ENCODE peak calls at places on chromosome 2, in seven cellular contexts. G, M, J, P, K, H and X are unnamed samples.

GRCh38 chr2:129913695-129914495 is 65.6 kb upstream of the RAB6C start:
- DNase-seq in M (no peak), G (no peak), H (no peak), J (no peak), P (no peak), K (no peak), X (peak)

GRCh38 chr2:227804970-227805369 is 8.7 kb upstream of the CCL20 start:
- DNase-seq in K (no peak), P (no peak), G (no peak), H (no peak), J (no peak), M (no peak), X (no peak)

GRCh38 chr2:225494100-225494459 is 94.6 kb downstream of the NYAP2 start:
- DNase-seq in G (no peak), H (no peak), M (no peak), P (no peak), K (no peak), J (no peak), X (no peak)

GRCh38 chr2:112153179-112153490 is 14.9 kb downstream of the FBLN7 start:
- DNase-seq in K (no peak), G (peak), J (no peak), M (no peak), P (no peak), H (no peak), X (no peak)

GRCh38 chr2:169716229-169716886 is 17.3 kb upstream of the KLHL23 start:
- DNase-seq in H (no peak), P (no peak), K (peak), J (no peak), M (peak), G (no peak), X (no peak)

GRCh38 chr2:241009191-241009590 is 10.8 kb downstream of the SNED1 start:
- DNase-seq in G (no peak), M (no peak), J (no peak), H (peak), K (peak), P (no peak), X (no peak)

GRCh38 chr2:130302164-130302886 is 40.4 kb upstream of the IMP4 start:
- DNase-seq in G (no peak), J (no peak), H (no peak), P (no peak), M (no peak), K (no peak), X (no peak)

GRCh38 chr2:54107903-54108615 is 7.4 kb upstream of the ACYP2 start:
- DNase-seq in H (no peak), M (no peak), J (no peak), K (no peak), G (no peak), P (no peak), X (no peak)

GRCh38 chr2:176637497-176638166 is 368.4 kb downstream of the MTX2 start:
- DNase-seq in H (peak), P (no peak), J (no peak), K (peak), M (peak), G (peak), X (peak)

GRCh38 chr2:10449838-10450691 is 1.9 kb upstream of the ODC1 start:
- DNase-seq in K (peak), J (no peak), G (no peak), M (no peak), H (peak), P (no peak), X (no peak)

GRCh38 chr2:179243046-179243445 is 21.6 kb downstream of the SESTD1 start:
- DNase-seq in H (no peak), M (no peak), K (no peak), J (no peak), P (no peak), G (no peak), X (no peak)

GRCh38 chr2:133193544-133193943 is 374.7 kb downstream of the NCKAP5 start:
- DNase-seq in G (no peak), K (no peak), P (no peak), M (no peak), H (no peak), J (no peak), X (no peak)

GRCh38 chr2:120391905-120392665 is 46.1 kb downstream of the INHBB start:
- DNase-seq in H (no peak), J (no peak), K (peak), G (no peak), P (no peak), M (peak), X (peak)

GRCh38 chr2:238238766-238239551 is 879 bp downstream of the HES6 start:
- DNase-seq in M (peak), G (peak), K (peak), P (no peak), J (no peak), H (peak), X (peak)
- H3K4me3 ChIP-seq in M (peak), G (no peak), K (peak), P (peak), J (peak), H (peak), X (peak)

GRCh38 chr2:21386666-21387065 is 262.9 kb downstream of the TDRD15 start:
- DNase-seq in P (no peak), K (no peak), M (no peak), H (no peak), G (no peak), J (no peak), X (no peak)
- TF ChIP-seq CTCF in P (no peak), K (no peak), M (no peak), H (no peak), G (no peak), J (no peak), X (no peak)

DNA sequence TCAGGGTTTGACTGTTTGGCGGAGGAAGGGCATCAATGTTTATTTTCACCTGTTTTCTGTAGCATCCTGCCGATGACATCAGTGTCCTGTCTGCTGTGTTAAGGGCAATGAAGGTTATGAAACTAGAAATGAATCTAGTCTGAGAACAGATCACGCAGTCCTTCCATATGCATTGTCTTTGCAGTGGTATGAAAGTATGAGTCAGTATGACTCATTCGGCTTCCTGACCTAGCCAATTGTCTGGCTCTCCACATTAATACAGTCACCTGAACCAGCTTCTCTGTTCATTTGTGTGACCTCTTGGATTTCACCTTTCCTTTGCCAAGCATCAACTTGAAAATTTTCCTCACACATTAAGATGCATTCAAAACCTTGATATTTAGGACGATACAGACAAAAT is 353.8 kb downstream of the RND3 start:
- DNase-seq in K (no peak), J (peak), P (no peak), G (peak), H (no peak), M (no peak), X (no peak)
- H3K4me3 ChIP-seq in K (no peak), J (no peak), P (no peak), G (no peak), H (no peak), M (no peak), X (no peak)

GRCh38 chr2:203532957-203533695 is 2.0 kb downstream of the RAPH1 start:
- DNase-seq in J (no peak), G (peak), M (peak), K (no peak), H (no peak), P (no peak), X (no peak)

GRCh38 chr2:203534486-203535077 is 519 bp downstream of the RAPH1 start:
- DNase-seq in K (no peak), G (no peak), H (no peak), P (peak), J (no peak), M (peak), X (no peak)

GRCh38 chr2:203535784-203536590 is 886 bp upstream of the RAPH1 start:
- DNase-seq in H (no peak), K (no peak), P (no peak), G (no peak), J (no peak), M (no peak), X (no peak)

GRCh38 chr2:203533696-203534471 is 1.2 kb downstream of the RAPH1 start:
- DNase-seq in J (no peak), G (no peak), M (no peak), H (no peak), K (no peak), P (peak), X (no peak)

GRCh38 chr2:203535078-203535783 is at the start of gene RAPH1:
- DNase-seq in G (peak), P (peak), M (peak), K (peak), H (peak), J (peak), X (peak)
- TF ChIP-seq CTCF in G (no peak), P (no peak), M (no peak), K (no peak), H (no peak), J (no peak), X (no peak)

GRCh38 chr2:100822587-100823248 is 2.8 kb downstream of the NPAS2 start:
- DNase-seq in M (peak), H (no peak), P (no peak), G (peak), K (no peak), J (no peak), X (no peak)

GRCh38 chr2:100823665-100824438 is 3.9 kb downstream of the NPAS2 start:
- DNase-seq in M (peak), J (no peak), H (no peak), P (no peak), G (peak), K (no peak), X (no peak)

GRCh38 chr2:100820346-100821254 is 661 bp downstream of the NPAS2 start:
- DNase-seq in H (no peak), P (no peak), K (peak), G (peak), M (peak), J (no peak), X (no peak)

GRCh38 chr2:100821255-100821912 is 1.4 kb downstream of the NPAS2 start:
- DNase-seq in P (no peak), K (no peak), G (no peak), M (no peak), J (no peak), H (no peak), X (no peak)

DNA sequence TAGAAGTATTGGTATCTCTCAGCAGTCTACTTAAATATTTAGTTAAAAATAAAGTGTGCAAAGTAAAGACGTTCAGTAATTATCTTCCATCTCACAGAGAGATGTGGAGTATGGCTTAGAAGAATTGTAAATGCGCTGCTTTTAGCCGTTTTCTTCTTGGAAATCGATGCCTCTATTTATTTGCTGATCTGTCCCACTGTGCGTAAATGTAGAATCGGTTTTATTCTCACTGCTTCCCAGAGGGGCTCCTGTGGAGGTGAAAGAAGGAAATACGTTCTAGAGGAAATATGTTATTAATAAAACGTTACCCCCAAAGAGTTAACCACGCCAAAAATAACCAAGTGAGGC is 1.9 kb downstream of the NPAS2 start:
- DNase-seq in H (no peak), P (no peak), K (no peak), G (no peak), M (no peak), J (no peak), X (no peak)
- H3K4me3 ChIP-seq in H (no peak), P (no peak), K (no peak), G (no peak), M (peak), J (no peak), X (no peak)

DNA sequence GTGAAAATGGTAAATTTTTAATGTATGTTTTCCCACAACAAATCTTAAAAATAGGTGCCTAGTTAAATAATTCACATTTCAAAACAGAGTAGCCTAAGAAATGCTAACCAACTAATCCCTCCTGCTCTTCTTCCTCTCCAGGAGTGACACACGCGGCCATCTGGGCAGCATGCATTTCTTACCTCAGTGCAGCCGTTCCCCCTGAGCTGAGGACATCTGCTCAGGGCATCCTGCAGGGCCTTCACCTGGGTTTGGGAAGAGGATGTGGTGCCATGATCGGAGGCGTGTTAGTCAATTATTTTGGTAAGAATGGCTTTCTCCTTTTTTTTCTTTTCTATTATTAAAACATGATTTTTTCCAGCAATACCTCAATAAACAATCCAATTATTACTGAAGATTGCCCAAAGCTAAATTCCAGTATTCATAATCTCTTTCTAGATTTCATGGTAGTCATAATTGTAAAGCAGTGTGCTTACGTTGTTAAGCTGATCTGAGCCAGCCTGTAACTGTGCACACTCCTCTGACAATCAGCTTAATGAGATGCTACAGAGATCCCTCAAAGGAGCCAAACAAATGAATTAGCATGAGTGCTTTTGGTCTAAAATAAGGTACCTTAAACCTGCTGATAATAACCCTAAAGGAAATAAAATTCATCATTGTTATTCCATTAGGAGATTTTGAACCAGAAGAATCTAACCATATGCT is 45.9 kb downstream of the NEMP2 start:
- DNase-seq in G (no peak), K (no peak), J (no peak), H (no peak), P (no peak), M (no peak), X (no peak)
- TF ChIP-seq CTCF in G (no peak), K (no peak), J (no peak), H (no peak), P (no peak), M (no peak), X (no peak)